ENCODE peak calls at places on chromosomes 7 and 10, in nine cellular contexts. C is IMR-90, I is uterus, Z is A549, V is tibial nerve, E is HCT116, G is sigmoid colon, W is spleen, F is breast epithelium. O is an unnamed sample.

GRCh38 chr10:31745612-31746376 is 182.8 kb downstream of the ARHGAP12 start:
- DNase-seq in C (peak), I (no peak), Z (peak), V (no peak), E (peak), G (no peak), W (no peak), F (no peak), O (no peak)

GRCh38 chr10:24722676-24723385 is 856 bp downstream of the ARHGAP21 start:
- DNase-seq in C (peak), I (peak), Z (peak), V (peak), E (no peak), G (peak), W (peak), F (no peak), O (peak)

GRCh38 chr10:3807928-3808496 is 23.0 kb upstream of the KLF6 start:
- DNase-seq in C (no peak), I (no peak), Z (no peak), V (no peak), E (no peak), G (no peak), W (no peak), F (no peak), O (no peak)

GRCh38 chr7:134284952-134285351 is 31.8 kb downstream of the SLC35B4 start:
- DNase-seq in C (no peak), I (no peak), Z (no peak), V (no peak), E (no peak), G (no peak), W (no peak), F (no peak), O (no peak)

GRCh38 chr10:94213980-94214379 is 148.8 kb downstream of the NOC3L start:
- DNase-seq in C (no peak), I (no peak), Z (no peak), V (no peak), E (no peak), G (no peak), W (no peak), F (no peak), O (no peak)

GRCh38 chr10:109899578-109900355 is 23.5 kb downstream of the XPNPEP1 start:
- DNase-seq in C (peak), I (peak), Z (no peak), V (peak), E (no peak), G (peak), W (no peak), F (no peak), O (no peak)

GRCh38 chr10:47021850-47022249 is 110.6 kb downstream of the PTPN20 start:
- DNase-seq in C (no peak), I (peak), Z (peak), V (peak), E (no peak), G (no peak), W (peak), F (no peak), O (no peak)

GRCh38 chr7:34849163-34849960 is 187.9 kb downstream of the DPY19L1 start:
- DNase-seq in C (no peak), I (no peak), Z (peak), V (no peak), E (no peak), G (no peak), W (no peak), F (no peak), O (no peak)

GRCh38 chr10:77377034-77377433 is 260.6 kb downstream of the KCNMA1 start:
- DNase-seq in C (peak), I (no peak), Z (no peak), V (no peak), E (no peak), G (no peak), W (no peak), F (no peak), O (peak)

GRCh38 chr10:14192746-14193145 is 138.0 kb downstream of the FRMD4A start:
- DNase-seq in C (no peak), I (no peak), Z (no peak), V (no peak), E (no peak), G (no peak), W (no peak), F (no peak), O (no peak)
- H3K27ac ChIP-seq in C (no peak), I (no peak), Z (no peak), V (no peak), E (no peak), G (no peak), W (no peak), F (no peak), O (no peak)

GRCh38 chr10:69088471-69088769 is 517 bp downstream of the SRGN start:
- DNase-seq in C (no peak), I (no peak), Z (no peak), V (no peak), E (no peak), G (no peak), W (no peak), F (no peak), O (no peak)

GRCh38 chr10:69086131-69086530 is 1.8 kb upstream of the SRGN start:
- DNase-seq in C (no peak), I (no peak), Z (no peak), V (no peak), E (no peak), G (no peak), W (no peak), F (no peak), O (no peak)

GRCh38 chr10:69088801-69089501 is 1.0 kb downstream of the SRGN start:
- DNase-seq in C (peak), I (no peak), Z (peak), V (no peak), E (no peak), G (no peak), W (no peak), F (no peak), O (peak)

GRCh38 chr10:69089638-69090599 is 2.0 kb downstream of the SRGN start:
- DNase-seq in C (peak), I (no peak), Z (no peak), V (no peak), E (no peak), G (no peak), W (peak), F (no peak), O (no peak)

GRCh38 chr10:69087600-69088470 is at the start of gene SRGN:
- DNase-seq in C (peak), I (peak), Z (peak), V (peak), E (no peak), G (peak), W (peak), F (no peak), O (peak)
- TF ChIP-seq POLR2A in C (no peak), I (peak), Z (no peak), V (peak), E (no peak), G (peak), W (peak), F (peak), O (peak)

GRCh38 chr7:95395755-95396135 is 430 bp downstream of the PON3 start:
- DNase-seq in C (no peak), I (no peak), Z (no peak), V (no peak), E (no peak), G (no peak), W (no peak), F (no peak), O (peak)
- H3K4me3 ChIP-seq in C (no peak), I (peak), Z (peak), V (no peak), E (peak), G (no peak), W (peak), F (peak), O (no peak)

GRCh38 chr7:137975223-137975622 is 26.7 kb downstream of the CREB3L2 start:
- DNase-seq in C (peak), I (peak), Z (no peak), V (no peak), E (no peak), G (peak), W (no peak), F (no peak), O (no peak)

GRCh38 chr7:137975768-137976167 is 26.1 kb downstream of the CREB3L2 start:
- DNase-seq in C (peak), I (peak), Z (no peak), V (no peak), E (no peak), G (no peak), W (no peak), F (no peak), O (no peak)

GRCh38 chr7:137977173-137977572 is 24.7 kb downstream of the CREB3L2 start:
- DNase-seq in C (no peak), I (no peak), Z (no peak), V (no peak), E (no peak), G (no peak), W (no peak), F (no peak), O (no peak)

GRCh38 chr7:137978464-137979237 is 23.2 kb downstream of the CREB3L2 start:
- DNase-seq in C (peak), I (peak), Z (peak), V (peak), E (peak), G (peak), W (no peak), F (no peak), O (no peak)

DNA sequence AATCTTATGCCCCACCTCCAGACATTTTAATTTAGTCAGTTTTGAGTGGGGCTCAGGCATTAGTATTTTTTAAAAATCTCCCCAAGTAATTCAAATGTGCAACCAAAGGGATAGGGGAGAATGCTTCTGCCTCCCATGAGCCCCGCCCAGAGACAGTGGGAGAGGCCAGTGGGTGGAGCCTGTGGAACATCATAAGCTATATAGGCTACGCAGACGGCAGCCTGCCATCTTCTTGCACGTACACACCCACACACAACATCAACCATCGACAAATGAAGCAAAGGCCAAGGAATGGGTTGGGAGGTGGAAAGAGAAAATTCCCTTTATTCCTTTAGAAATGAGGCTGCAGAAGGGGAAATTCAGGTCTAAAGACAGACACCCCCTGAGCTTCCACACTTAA is 25.2 kb downstream of the CREB3L2 start:
- DNase-seq in C (no peak), I (no peak), Z (no peak), V (no peak), E (no peak), G (no peak), W (no peak), F (no peak), O (no peak)
- H3K27ac ChIP-seq in C (peak), I (peak), Z (peak), V (peak), E (no peak), G (peak), W (peak), F (peak), O (no peak)

GRCh38 chr10:90125966-90126600 is 424.7 kb downstream of the KIF20B start:
- DNase-seq in C (no peak), I (no peak), Z (no peak), V (no peak), E (no peak), G (no peak), W (no peak), F (no peak), O (no peak)

GRCh38 chr10:90130321-90131086 is 429.1 kb downstream of the KIF20B start:
- DNase-seq in C (no peak), I (no peak), Z (no peak), V (no peak), E (no peak), G (no peak), W (no peak), F (no peak), O (no peak)

DNA sequence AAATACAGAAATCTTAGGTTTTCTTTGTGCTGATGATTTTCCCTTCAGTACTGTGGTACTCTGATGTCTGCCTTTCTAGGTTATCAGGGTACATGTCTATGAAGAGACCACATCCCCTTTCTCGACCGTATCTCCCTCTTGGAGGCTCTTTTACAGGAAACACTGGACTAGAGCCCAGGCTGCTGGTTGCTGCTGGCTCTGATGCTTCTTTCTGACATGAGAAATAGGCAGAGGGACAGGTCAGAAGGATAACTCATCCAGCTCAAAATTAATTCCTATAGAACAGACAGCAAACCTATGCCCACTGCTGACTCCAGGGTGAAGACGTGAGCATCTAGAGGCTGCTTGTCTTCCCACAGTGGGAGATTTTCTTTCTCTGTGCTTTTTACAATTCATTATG is 424.0 kb downstream of the KIF20B start:
- DNase-seq in C (no peak), I (no peak), Z (no peak), V (no peak), E (no peak), G (no peak), W (no peak), F (no peak), O (no peak)
- TF ChIP-seq POLR2A in C (no peak), I (no peak), Z (no peak), V (no peak), E (no peak), G (no peak), W (no peak), F (no peak), O (no peak)

GRCh38 chr7:79452495-79453265 is 787 bp downstream of the MAGI2 start:
- DNase-seq in C (peak), I (peak), Z (peak), V (peak), E (no peak), G (peak), W (peak), F (no peak), O (peak)

GRCh38 chr7:79454325-79454960 is 976 bp upstream of the MAGI2 start:
- DNase-seq in C (peak), I (peak), Z (no peak), V (peak), E (no peak), G (peak), W (peak), F (no peak), O (no peak)

GRCh38 chr7:79455173-79455790 is 1.8 kb upstream of the MAGI2 start:
- DNase-seq in C (no peak), I (no peak), Z (no peak), V (no peak), E (no peak), G (no peak), W (no peak), F (no peak), O (no peak)

GRCh38 chr7:79453266-79453557 is 255 bp downstream of the MAGI2 start:
- DNase-seq in C (no peak), I (peak), Z (peak), V (no peak), E (no peak), G (no peak), W (no peak), F (no peak), O (no peak)

GRCh38 chr7:79453558-79454324 is at the start of gene MAGI2:
- DNase-seq in C (peak), I (peak), Z (no peak), V (peak), E (no peak), G (peak), W (peak), F (peak), O (peak)
- H3K4me3 ChIP-seq in C (peak), I (peak), Z (peak), V (peak), E (no peak), G (peak), W (peak), F (peak), O (peak)

O was measured in body of pancreas.